ENCODE peak calls at places on chromosomes 4 and X, in seven cellular contexts. I is left ventricle myocardium inferior; V is MM.1S; D is choroid plexus epithelial cell; U is CD8-positive, alpha-beta T cell; X is AG09309; M is cardiac muscle cell. T is an unnamed sample.

GRCh38 chr4:75844151-75844662 is 58.0 kb downstream of the PPEF2 start:
- DNase-seq in M (peak), U (no peak), V (no peak), I (no peak), D (peak), X (peak), T (no peak)

GRCh38 chr4:145539677-145540076 is 58.0 kb downstream of the SMAD1 start:
- DNase-seq in X (no peak), V (no peak), M (no peak), U (no peak), I (no peak), D (no peak), T (no peak)

GRCh38 chrX:47796433-47796906 is 40.2 kb upstream of the ZNF81 start:
- DNase-seq in V (no peak), X (peak), D (peak), U (no peak), M (peak), I (no peak), T (no peak)

GRCh38 chr4:188955066-188955465 is 815.8 kb downstream of the TRIML1 start:
- DNase-seq in V (no peak), X (no peak), I (no peak), D (no peak), U (no peak), M (no peak), T (no peak)

GRCh38 chr4:42513748-42514490 is 116.6 kb downstream of the SHISA3 start:
- DNase-seq in V (no peak), M (no peak), D (no peak), I (no peak), U (no peak), X (no peak), T (no peak)

GRCh38 chrX:103626855-103627254 is 1.9 kb upstream of the TCEAL1 start:
- DNase-seq in V (no peak), M (no peak), U (no peak), X (no peak), I (no peak), D (no peak), T (no peak)

GRCh38 chrX:154142386-154142785 is 1.7 kb upstream of the OPN1LW start:
- DNase-seq in M (no peak), X (no peak), U (no peak), I (no peak), V (no peak), D (no peak), T (no peak)

GRCh38 chr4:111652206-111652605 is 493.0 kb upstream of the FAM241A start:
- DNase-seq in V (no peak), X (no peak), U (no peak), D (no peak), I (no peak), M (no peak), T (no peak)

GRCh38 chrX:97401154-97401553 is 517.4 kb downstream of the RPA4 start:
- DNase-seq in X (no peak), I (no peak), M (no peak), D (peak), U (no peak), V (peak), T (peak)

GRCh38 chrX:14352511-14352910 is 176.8 kb upstream of the GLRA2 start:
- DNase-seq in X (peak), U (no peak), M (no peak), I (no peak), D (peak), V (no peak), T (no peak)

GRCh38 chrX:84715315-84715714 is 213.1 kb upstream of the HDX start:
- DNase-seq in M (no peak), X (no peak), V (peak), U (no peak), D (no peak), I (no peak), T (no peak)
- H3K4me3 ChIP-seq in M (no peak), X (no peak), V (no peak), U (no peak), D (no peak), I (no peak), T (no peak)

GRCh38 chr4:13930155-13930554 is 302.6 kb upstream of the BOD1L1 start:
- DNase-seq in I (no peak), V (no peak), U (no peak), X (no peak), D (no peak), M (no peak), T (no peak)

GRCh38 chr4:13928214-13928613 is 300.7 kb upstream of the BOD1L1 start:
- DNase-seq in U (no peak), I (no peak), D (no peak), X (no peak), M (no peak), V (no peak), T (no peak)

GRCh38 chr4:13938299-13938698 is 310.8 kb upstream of the BOD1L1 start:
- DNase-seq in X (no peak), V (no peak), M (no peak), D (no peak), U (no peak), I (no peak), T (no peak)

DNA sequence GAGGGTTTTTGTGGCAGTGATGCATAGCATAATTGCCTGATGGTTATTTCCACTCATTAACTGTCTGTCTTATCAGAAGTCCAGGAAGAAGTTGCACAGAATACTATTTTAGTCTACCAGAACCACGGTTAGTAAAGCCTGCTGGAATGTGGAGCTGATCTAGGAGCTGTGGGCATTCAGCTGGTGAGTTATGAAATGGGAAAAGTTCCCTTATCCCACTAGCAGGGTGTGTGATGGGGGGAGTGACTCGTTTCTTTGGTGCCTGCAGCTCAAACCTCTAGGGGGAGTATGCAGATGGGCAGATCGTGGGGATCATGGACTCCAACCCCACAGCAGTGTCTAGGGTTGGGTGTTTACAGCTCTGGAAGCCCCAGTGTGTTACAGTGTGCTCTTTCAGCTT is 305.6 kb upstream of the BOD1L1 start:
- DNase-seq in D (peak), U (no peak), V (no peak), M (peak), X (peak), I (no peak), T (no peak)
- TF ChIP-seq CTCF in D (peak), U (no peak), V (no peak), M (peak), X (peak), I (no peak), T (no peak)

GRCh38 chr4:107380190-107380589 is 339.8 kb downstream of the PAPSS1 start:
- DNase-seq in M (no peak), D (peak), V (no peak), X (no peak), I (no peak), U (no peak), T (no peak)
- H3K4me3 ChIP-seq in M (no peak), D (no peak), V (no peak), X (no peak), I (no peak), U (no peak), T (no peak)

DNA sequence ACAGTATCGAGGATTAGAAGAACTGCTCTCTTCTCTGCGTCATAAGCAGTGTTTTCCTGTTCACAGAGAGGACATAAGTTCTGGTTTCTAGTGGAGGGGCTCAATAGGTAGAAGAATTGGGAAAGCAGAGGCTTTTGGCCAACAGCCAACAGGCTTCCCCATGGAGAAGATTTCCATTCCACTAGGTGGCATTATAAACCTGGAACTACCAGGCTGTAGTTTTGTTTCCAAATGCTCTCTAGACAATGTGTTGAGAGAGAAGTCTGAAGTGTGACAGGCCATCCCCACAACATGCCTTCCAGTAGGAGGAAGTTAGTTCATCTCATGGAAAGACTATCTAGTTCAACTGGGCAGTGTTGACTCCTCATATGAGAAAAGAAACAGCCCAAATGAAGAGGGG is 63.8 kb upstream of the ANXA10 start:
- DNase-seq in U (no peak), M (peak), V (no peak), X (no peak), I (no peak), D (peak), T (no peak)
- TF ChIP-seq CTCF in U (no peak), M (peak), V (no peak), X (peak), I (peak), D (peak), T (no peak)

GRCh38 chr4:54232151-54232688 is 3.1 kb downstream of the PDGFRA start:
- DNase-seq in I (no peak), D (peak), V (no peak), X (no peak), M (peak), U (no peak), T (no peak)

GRCh38 chr4:54233128-54233696 is 4.1 kb downstream of the PDGFRA start:
- DNase-seq in M (peak), U (peak), V (peak), X (no peak), D (peak), I (peak), T (peak)

GRCh38 chr4:54231419-54232150 is 2.5 kb downstream of the PDGFRA start:
- DNase-seq in V (no peak), X (no peak), M (peak), U (no peak), D (peak), I (peak), T (no peak)

GRCh38 chr4:54233697-54234496 is 4.8 kb downstream of the PDGFRA start:
- DNase-seq in D (peak), X (no peak), U (peak), M (peak), V (peak), I (peak), T (peak)

GRCh38 chr4:54234497-54235205 is 5.6 kb downstream of the PDGFRA start:
- DNase-seq in U (no peak), D (peak), I (no peak), M (no peak), V (no peak), X (no peak), T (no peak)
- H3K4me3 ChIP-seq in U (no peak), D (peak), I (peak), M (peak), V (no peak), X (peak), T (no peak)

GRCh38 chr4:185212566-185212965 is 3.2 kb downstream of the SNX25 start:
- DNase-seq in V (no peak), M (no peak), U (no peak), X (no peak), D (peak), I (no peak), T (no peak)

GRCh38 chr4:185211035-185211434 is 1.6 kb downstream of the SNX25 start:
- DNase-seq in V (no peak), M (no peak), X (no peak), U (no peak), D (peak), I (no peak), T (peak)

GRCh38 chr4:185211641-185212040 is 2.2 kb downstream of the SNX25 start:
- DNase-seq in M (no peak), X (no peak), V (no peak), D (no peak), I (no peak), U (no peak), T (no peak)

GRCh38 chr4:185210102-185210981 is 944 bp downstream of the SNX25 start:
- DNase-seq in U (peak), I (peak), V (peak), D (peak), X (no peak), M (peak), T (peak)

GRCh38 chr4:185209031-185209851 is at the start of gene SNX25:
- DNase-seq in V (peak), U (peak), D (peak), M (peak), X (no peak), I (peak), T (peak)
- TF ChIP-seq CTCF in V (no peak), U (no peak), D (no peak), M (no peak), X (no peak), I (peak), T (peak)

DNA sequence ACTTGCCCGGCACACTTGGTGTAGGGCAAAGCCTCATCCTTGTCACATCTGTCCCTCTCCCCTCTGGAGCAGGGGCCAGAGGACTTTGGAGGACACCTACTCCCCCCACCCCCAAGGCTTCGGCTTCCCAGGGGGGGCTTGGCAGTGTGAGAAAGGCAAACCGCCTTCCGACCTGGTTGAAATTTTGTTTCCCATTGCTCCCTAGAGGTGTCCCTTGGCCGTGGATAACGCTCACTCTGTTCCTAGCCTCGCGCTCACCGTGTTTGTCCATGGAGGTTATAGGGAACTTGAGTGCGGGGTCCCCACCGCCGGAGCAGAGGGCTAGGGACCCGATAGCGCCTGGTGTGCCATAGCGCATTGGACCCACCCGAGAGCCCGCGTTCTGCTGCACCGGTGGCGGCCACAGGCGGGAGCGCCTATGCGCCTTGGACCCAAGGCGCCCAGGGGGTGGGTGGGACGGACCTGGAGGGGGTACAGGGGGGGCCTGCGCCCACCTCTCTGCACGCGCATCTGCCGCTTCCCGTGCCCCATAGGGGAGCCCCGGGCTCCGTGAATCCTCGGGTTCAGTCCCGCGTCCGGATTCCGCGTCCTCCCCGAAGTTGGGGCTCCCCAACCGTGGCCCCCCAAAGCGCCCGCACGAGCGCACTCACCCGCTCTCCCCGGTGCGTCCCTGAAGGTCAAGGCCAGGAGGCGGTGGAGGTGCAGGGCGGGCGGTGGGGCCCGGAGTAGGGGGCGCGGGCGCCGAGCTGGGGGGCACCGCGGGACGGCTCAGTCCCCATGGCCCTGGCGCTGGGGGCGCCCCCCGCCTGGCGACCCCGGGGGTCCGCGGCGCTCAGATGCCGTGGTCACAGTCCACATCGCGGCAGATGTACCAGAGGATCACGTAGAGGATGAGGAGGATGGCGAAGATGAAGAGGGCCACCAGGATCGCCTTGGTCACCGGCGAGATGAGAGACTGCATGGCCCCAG is 82.7 kb upstream of the DHRSX start:
- DNase-seq in I (no peak), M (no peak), D (no peak), X (no peak), U (no peak), V (no peak), T (no peak)
- H3K4me3 ChIP-seq in I (peak), M (peak), D (no peak), X (no peak), U (no peak), V (no peak), T (no peak)

GRCh38 chr4:164648151-164648848 is 105.6 kb upstream of the SMIM31 start:
- DNase-seq in D (peak), I (no peak), U (no peak), X (peak), M (no peak), V (no peak), T (no peak)

DNA sequence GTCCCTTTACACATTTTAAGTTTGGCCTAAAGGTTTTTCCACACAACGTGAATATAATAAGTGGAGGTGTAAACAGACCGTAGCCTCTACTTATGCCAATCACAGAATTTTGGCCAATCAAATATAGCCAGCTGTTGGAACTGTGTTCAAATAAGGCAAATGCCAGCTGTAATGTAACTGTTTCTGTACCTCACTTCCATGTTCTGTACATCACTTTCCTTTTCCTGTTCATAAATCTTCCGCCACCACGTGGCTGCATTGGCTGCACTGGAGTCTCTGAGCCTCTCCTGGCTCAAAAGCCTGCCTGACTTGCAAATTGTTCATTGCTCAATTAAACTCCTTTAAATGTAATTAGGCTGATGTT is 105.1 kb upstream of the SMIM31 start:
- DNase-seq in V (no peak), D (no peak), I (no peak), M (no peak), U (no peak), X (no peak), T (no peak)
- TF ChIP-seq CTCF in V (no peak), D (no peak), I (no peak), M (no peak), U (no peak), X (no peak), T (no peak)